ENCODE peak calls at places on chromosomes 13 and 19, in four cellular contexts. G is BJ, X is uterus, M is heart right ventricle. T is an unnamed sample.

GRCh38 chr19:47035127-47035494 is 13.3 kb downstream of the TMEM160 start:
- DNase-seq in G (no peak), X (no peak), M (no peak), T (no peak)

GRCh38 chr19:18861235-18861634 is 29.5 kb downstream of the UPF1 start:
- DNase-seq in G (no peak), X (no peak), M (no peak), T (no peak)

GRCh38 chr13:97348569-97349100 is 85.3 kb upstream of the RAP2A start:
- DNase-seq in G (no peak), X (no peak), M (no peak), T (no peak)

GRCh38 chr19:19420570-19421301 is 15.3 kb downstream of the GATAD2A start:
- DNase-seq in G (no peak), X (no peak), M (no peak), T (no peak)

GRCh38 chr13:80132741-80133601 is 208.0 kb downstream of the SPRY2 start:
- DNase-seq in G (no peak), X (peak; percentile 61), M (peak; percentile 81), T (peak; percentile 59)

GRCh38 chr19:17406039-17406886 is 833 bp upstream of the BST2 start:
- DNase-seq in G (no peak), X (no peak), M (no peak), T (no peak)

GRCh38 chr13:111005808-111006494 is 91.1 kb upstream of the ANKRD10 start:
- DNase-seq in G (no peak), X (peak; percentile 44), M (peak; percentile 71), T (peak; percentile 66)

GRCh38 chr19:308471-309205 is 17.4 kb upstream of the PLPP2 start:
- DNase-seq in G (no peak), X (no peak), M (peak; percentile 2), T (no peak)

GRCh38 chr13:94662274-94662945 is 49.9 kb downstream of the SOX21 start:
- DNase-seq in G (no peak), X (no peak), M (no peak), T (no peak)

GRCh38 chr19:29417048-29417447 is 108.7 kb upstream of the VSTM2B start:
- DNase-seq in G (no peak), X (no peak), M (no peak), T (no peak)

GRCh38 chr19:13262450-13262849 is 112.2 kb downstream of the IER2 start:
- DNase-seq in G (peak; percentile 6), X (no peak), M (no peak), T (peak; percentile 70)

GRCh38 chr13:107518780-107519179 is 696.6 kb downstream of the LIG4 start:
- DNase-seq in G (no peak), X (no peak), M (no peak), T (no peak)

GRCh38 chr19:39038098-39038497 is 5.7 kb upstream of the FBXO27 start:
- DNase-seq in G (no peak), X (peak; percentile 18), M (no peak), T (peak; percentile 51)

GRCh38 chr13:108322206-108322824 is 52.8 kb downstream of the TNFSF13B start:
- DNase-seq in G (no peak), X (no peak), M (no peak), T (peak; percentile 67)

GRCh38 chr19:16016226-16017137 is 59.8 kb upstream of the TPM4 start:
- DNase-seq in G (no peak), X (no peak), M (no peak), T (no peak)

GRCh38 chr13:94173312-94173854 is 306.1 kb downstream of the DCT start:
- DNase-seq in G (no peak), X (no peak), M (no peak), T (no peak)

GRCh38 chr13:99312493-99312883 is 5.3 kb upstream of the GPR183 start:
- DNase-seq in G (peak; percentile 60), X (peak; percentile 64), M (peak; percentile 55), T (peak; percentile 86)

GRCh38 chr13:112818698-112819045 is 128.8 kb downstream of the ATP11A start:
- DNase-seq in G (no peak), X (no peak), M (no peak), T (no peak)

GRCh38 chr19:33998739-33999345 is 173.5 kb upstream of the LSM14A start:
- DNase-seq in G (no peak), X (no peak), M (no peak), T (peak; percentile 21)

GRCh38 chr13:103941506-103942148 is 875.4 kb upstream of the SLC10A2 start:
- DNase-seq in G (no peak), X (no peak), M (no peak), T (peak; percentile 5)

GRCh38 chr19:34364830-34365462 is at the start of gene GPI:
- DNase-seq in G (no peak), X (peak; percentile 39), M (peak; percentile 51), T (peak; percentile 30)

GRCh38 chr13:77429320-77430142 is 102.6 kb upstream of the MYCBP2 start:
- DNase-seq in G (no peak), X (no peak), M (no peak), T (no peak)

DNA sequence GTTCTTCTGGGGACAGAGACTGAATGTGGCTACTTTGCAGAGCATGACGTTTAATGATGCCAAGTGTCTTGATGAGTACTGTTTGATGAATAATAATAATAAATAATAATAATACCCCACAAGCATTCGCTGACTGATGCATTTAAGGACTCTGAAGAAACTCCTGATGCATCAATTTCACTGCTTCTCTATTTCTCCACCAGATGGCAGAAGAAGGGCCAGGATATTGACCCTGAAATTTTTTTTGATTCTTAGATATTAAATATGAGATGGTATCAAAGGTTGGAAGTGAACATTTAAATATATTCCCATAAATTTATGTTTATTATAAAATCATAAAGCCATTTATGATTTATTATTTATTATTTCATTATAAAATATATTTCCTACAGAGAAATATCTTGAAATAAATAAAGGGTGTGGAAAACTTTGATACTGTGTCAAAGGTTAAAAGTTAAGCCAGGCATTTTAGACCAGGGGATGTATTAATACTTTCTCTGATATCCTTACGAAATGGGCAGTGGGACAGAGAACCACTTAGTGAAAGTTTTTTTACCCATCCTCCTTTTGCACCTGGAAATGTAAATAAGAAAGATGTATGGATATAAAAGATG is 170.9 kb downstream of the LACC1 start:
- DNase-seq in G (no peak), X (no peak), M (peak; percentile 13), T (peak; percentile 66)
- TF ChIP-seq CTCF in G (peak; percentile 76), X (peak; percentile 77), M (peak; percentile 88), T (peak; percentile 77)

DNA sequence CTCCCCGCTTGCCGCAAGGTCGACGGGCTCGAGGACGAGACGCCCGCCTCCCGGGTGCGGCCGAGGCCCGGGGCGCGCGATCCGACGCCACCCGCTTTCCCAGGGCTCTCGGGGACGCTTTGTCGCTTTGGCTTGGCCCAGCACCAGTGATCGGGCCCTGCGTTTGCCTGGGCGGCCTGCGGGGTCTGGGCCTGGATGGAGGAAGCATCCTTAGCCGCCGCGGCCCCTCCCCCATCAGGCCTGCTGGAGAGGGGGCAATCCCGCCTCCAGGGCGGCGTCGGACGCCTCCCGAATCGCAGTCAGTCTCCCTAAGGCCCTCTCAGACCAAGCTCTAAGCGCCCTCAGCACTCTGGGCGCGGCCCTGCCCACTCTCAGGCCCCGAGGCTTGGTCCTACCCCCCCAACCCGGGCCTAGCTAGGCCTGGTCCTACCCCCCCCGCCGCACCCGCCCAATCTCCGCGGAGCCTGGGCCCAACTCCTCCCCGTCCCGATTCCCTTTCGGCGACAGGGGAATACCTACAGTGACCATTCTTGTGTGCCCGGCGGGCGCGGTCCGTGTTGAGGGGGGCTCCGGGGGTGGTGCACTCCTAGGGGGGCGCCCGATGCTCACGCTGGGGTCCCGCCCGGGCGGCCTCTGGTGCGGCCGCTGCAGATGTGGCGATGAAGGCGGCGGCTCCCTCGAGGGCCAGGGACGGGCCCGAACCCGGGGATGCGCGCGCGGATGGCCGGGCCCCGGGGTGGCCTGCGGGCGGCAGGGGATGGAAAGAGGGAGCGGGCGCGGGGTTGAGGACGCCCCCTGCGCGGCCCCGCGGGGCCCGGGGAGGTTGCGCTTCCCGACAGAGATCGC is 542 bp downstream of the ELAVL3 start:
- DNase-seq in G (no peak), X (no peak), M (no peak), T (no peak)
- H3K4me3 ChIP-seq in G (no peak overlapping the region), X (no peak overlapping the region), M (peak overlapping the region; percentile 24), T (no peak overlapping the region)

DNA sequence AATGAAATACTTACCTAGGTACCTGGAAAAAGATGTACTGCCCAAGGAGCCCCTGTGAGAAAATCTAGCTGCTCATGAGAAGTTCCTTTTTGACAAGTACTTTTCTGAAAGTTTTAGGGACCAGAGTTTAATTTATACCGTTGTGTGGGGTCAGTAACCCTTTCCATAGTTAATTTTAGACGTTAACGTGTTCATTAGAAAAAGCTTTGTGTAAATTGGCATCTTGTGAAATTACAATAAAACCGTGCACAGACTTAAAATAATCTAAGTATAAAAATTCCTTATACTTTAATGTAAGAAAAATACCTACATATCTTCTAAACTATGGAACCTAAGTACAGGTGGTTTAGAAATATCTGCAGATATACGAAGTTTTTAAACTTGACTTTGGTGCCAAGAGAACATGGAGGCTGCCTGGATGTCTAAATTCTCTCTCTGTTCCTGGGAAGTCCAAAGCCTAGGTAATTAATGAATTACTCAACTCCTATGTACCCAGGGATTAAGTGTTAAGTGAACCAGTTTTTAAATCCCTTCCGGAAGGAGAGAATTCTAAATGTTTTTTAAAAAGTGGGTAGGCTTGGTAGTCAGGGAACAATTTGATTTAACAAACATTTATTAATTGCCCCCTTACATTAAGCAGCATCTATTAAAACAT is 50.2 kb upstream of the PDX1 start:
- DNase-seq in G (no peak), X (no peak), M (no peak), T (no peak)
- TF ChIP-seq CTCF in G (no peak), X (no peak), M (no peak), T (no peak)

GRCh38 chr19:11142528-11143171 is 12.9 kb downstream of the SPC24 start:
- DNase-seq in G (peak; percentile 67), X (peak; percentile 98), M (peak; percentile 92), T (peak; percentile 98)
- H3K4me3 ChIP-seq in G (peak overlapping the region; percentile 2), X (no peak overlapping the region), M (peak overlapping the region; percentile 30), T (peak overlapping the region; percentile 30)

GRCh38 chr13:113854238-113855011 is 9.5 kb downstream of the GAS6 start:
- DNase-seq in G (no peak), X (peak; percentile 52), M (peak; percentile 61), T (peak; percentile 27)
- TF ChIP-seq CTCF in G (no peak), X (no peak), M (no peak), T (no peak)

GRCh38 chr19:44809856-44810554 is 1.1 kb downstream of the BCAM start:
- DNase-seq in G (no peak), X (peak; percentile 40), M (no peak), T (no peak)
- H3K4me3 ChIP-seq in G (peak overlapping the region; percentile 66), X (peak overlapping the region; percentile 64), M (peak overlapping the region; percentile 62), T (no peak overlapping the region)